ENCODE peak calls at places on chromosomes 1 and 21, in five cellular contexts. One of them, this sample, is unnamed.

GRCh38 chr21:15005391-15005790 is 59.4 kb downstream of the NRIP1 start:
- DNase-seq in suprapubic skin: no peak
- DNase-seq in tibial artery: no peak
- DNase-seq in EL: peak; percentile 71
- DNase-seq in neural progenitor cell: peak; percentile 26
- DNase-seq in this sample: no peak

GRCh38 chr1:87127131-87127530 is 201.5 kb upstream of the LMO4 start:
- DNase-seq in neural progenitor cell: no peak
- DNase-seq in tibial artery: no peak
- DNase-seq in EL: no peak
- DNase-seq in suprapubic skin: no peak
- DNase-seq in this sample: no peak

GRCh38 chr1:117077267-117077666 is 17.1 kb downstream of the TTF2 start:
- DNase-seq in tibial artery: no peak
- DNase-seq in EL: peak; percentile 86
- DNase-seq in neural progenitor cell: no peak
- DNase-seq in suprapubic skin: no peak
- DNase-seq in this sample: no peak

GRCh38 chr1:224739997-224740687 is 124.0 kb downstream of the CNIH3 start:
- DNase-seq in suprapubic skin: no peak
- DNase-seq in neural progenitor cell: no peak
- DNase-seq in tibial artery: no peak
- DNase-seq in EL: no peak
- DNase-seq in this sample: no peak

GRCh38 chr21:35649186-35649585 is 411.1 kb downstream of the SETD4 start:
- DNase-seq in suprapubic skin: no peak
- DNase-seq in neural progenitor cell: no peak
- DNase-seq in EL: peak; percentile 60
- DNase-seq in tibial artery: no peak
- DNase-seq in this sample: no peak

GRCh38 chr1:187837787-187838186 is 1009.0 kb downstream of the PLA2G4A start:
- DNase-seq in tibial artery: no peak
- DNase-seq in EL: no peak
- DNase-seq in neural progenitor cell: no peak
- DNase-seq in suprapubic skin: no peak
- DNase-seq in this sample: no peak

GRCh38 chr1:157961805-157962762 is 31.4 kb upstream of the KIRREL1 start:
- DNase-seq in EL: peak; percentile 84
- DNase-seq in tibial artery: no peak
- DNase-seq in suprapubic skin: no peak
- DNase-seq in neural progenitor cell: no peak
- DNase-seq in this sample: no peak

GRCh38 chr1:174021611-174022079 is 512 bp downstream of the RC3H1 start:
- DNase-seq in suprapubic skin: no peak
- DNase-seq in neural progenitor cell: peak; percentile 82
- DNase-seq in EL: peak; percentile 55
- DNase-seq in tibial artery: peak; percentile 75
- DNase-seq in this sample: peak; percentile 69

GRCh38 chr1:225845633-225846259 is 35.8 kb downstream of the EPHX1 start:
- DNase-seq in tibial artery: peak; percentile 92
- DNase-seq in EL: peak; percentile 68
- DNase-seq in neural progenitor cell: peak; percentile 93
- DNase-seq in suprapubic skin: peak; percentile 89
- DNase-seq in this sample: peak; percentile 47

GRCh38 chr1:106831511-106831910 is 225.0 kb upstream of the PRMT6 start:
- DNase-seq in neural progenitor cell: no peak
- DNase-seq in tibial artery: no peak
- DNase-seq in EL: peak; percentile 4
- DNase-seq in suprapubic skin: no peak
- DNase-seq in this sample: peak; percentile 0

GRCh38 chr1:206685256-206685748 is 597 bp downstream of the MAPKAPK2 start:
- DNase-seq in neural progenitor cell: peak; percentile 68
- DNase-seq in suprapubic skin: no peak
- DNase-seq in EL: peak; percentile 43
- DNase-seq in tibial artery: no peak
- DNase-seq in this sample: no peak

GRCh38 chr1:21508580-21509350 is 458 bp upstream of the ALPL start:
- DNase-seq in suprapubic skin: no peak
- DNase-seq in neural progenitor cell: peak; percentile 97
- DNase-seq in tibial artery: no peak
- DNase-seq in EL: peak; percentile 59
- DNase-seq in this sample: peak; percentile 52

GRCh38 chr1:87800006-87800405 is 471.3 kb downstream of the LMO4 start:
- DNase-seq in EL: no peak
- DNase-seq in neural progenitor cell: no peak
- DNase-seq in tibial artery: no peak
- DNase-seq in suprapubic skin: no peak
- DNase-seq in this sample: no peak

GRCh38 chr1:98924971-98925370 is 79.7 kb downstream of the PLPPR5 start:
- DNase-seq in tibial artery: no peak
- DNase-seq in suprapubic skin: no peak
- DNase-seq in neural progenitor cell: no peak
- DNase-seq in EL: peak; percentile 40
- DNase-seq in this sample: no peak

GRCh38 chr1:201774224-201774982 is 54.6 kb upstream of the IPO9 start:
- DNase-seq in tibial artery: no peak
- DNase-seq in suprapubic skin: no peak
- DNase-seq in neural progenitor cell: no peak
- DNase-seq in EL: peak; percentile 82
- DNase-seq in this sample: no peak

GRCh38 chr1:180912801-180913616 is at the start of gene KIAA1614:
- DNase-seq in tibial artery: peak; percentile 73
- DNase-seq in suprapubic skin: peak; percentile 79
- DNase-seq in EL: peak; percentile 68
- DNase-seq in neural progenitor cell: peak; percentile 68
- DNase-seq in this sample: no peak

GRCh38 chr21:31370893-31371652 is 27.0 kb upstream of the TIAM1 start:
- DNase-seq in neural progenitor cell: no peak
- DNase-seq in EL: no peak
- DNase-seq in tibial artery: no peak
- DNase-seq in suprapubic skin: no peak
- DNase-seq in this sample: no peak

GRCh38 chr1:180863158-180863775 is 49.4 kb upstream of the KIAA1614 start:
- DNase-seq in neural progenitor cell: peak; percentile 33
- DNase-seq in suprapubic skin: no peak
- DNase-seq in EL: peak; percentile 67
- DNase-seq in tibial artery: no peak
- DNase-seq in this sample: no peak